ENCODE peak calls at places on chromosome 9, in four cellular contexts. One of them, this sample, is unnamed.

GRCh38 chr9:113581865-113582697 is 118.6 kb downstream of the RGS3 start:
- DNase-seq in H1: no peak
- DNase-seq in HCT116: no peak
- DNase-seq in SK-N-SH: peak
- DNase-seq in this sample: no peak

GRCh38 chr9:34272146-34272545 is 56.9 kb downstream of the KIF24 start:
- DNase-seq in H1: no peak
- DNase-seq in HCT116: no peak
- DNase-seq in SK-N-SH: no peak
- DNase-seq in this sample: no peak

GRCh38 chr9:3912817-3913216 is 387.0 kb upstream of the RFX3 start:
- DNase-seq in H1: no peak
- DNase-seq in HCT116: no peak
- DNase-seq in SK-N-SH: no peak
- DNase-seq in this sample: no peak

GRCh38 chr9:77547113-77547731 is 100.9 kb downstream of the GNA14 start:
- DNase-seq in H1: no peak
- DNase-seq in HCT116: no peak
- DNase-seq in SK-N-SH: peak
- DNase-seq in this sample: no peak

GRCh38 chr9:85541876-85542275 is 199.9 kb downstream of the AGTPBP1 start:
- DNase-seq in H1: no peak
- DNase-seq in HCT116: no peak
- DNase-seq in SK-N-SH: no peak
- DNase-seq in this sample: peak

GRCh38 chr9:9817176-9817575 is 795.6 kb downstream of the PTPRD start:
- DNase-seq in H1: no peak
- DNase-seq in HCT116: no peak
- DNase-seq in SK-N-SH: no peak
- DNase-seq in this sample: no peak

GRCh38 chr9:98794802-98795201 is 1.6 kb downstream of the ANKS6 start:
- DNase-seq in H1: no peak
- DNase-seq in HCT116: no peak
- DNase-seq in SK-N-SH: no peak
- DNase-seq in this sample: no peak

GRCh38 chr9:123361086-123361730 is 5.2 kb downstream of the CRB2 start:
- DNase-seq in H1: no peak
- DNase-seq in HCT116: no peak
- DNase-seq in SK-N-SH: peak
- DNase-seq in this sample: no peak

GRCh38 chr9:14749738-14750137 is 27.2 kb upstream of the CER1 start:
- DNase-seq in H1: no peak
- DNase-seq in HCT116: no peak
- DNase-seq in SK-N-SH: no peak
- DNase-seq in this sample: no peak

GRCh38 chr9:22052376-22052945 is 43.4 kb upstream of the CDKN2B start:
- DNase-seq in H1: no peak
- DNase-seq in HCT116: peak
- DNase-seq in SK-N-SH: no peak
- DNase-seq in this sample: no peak

GRCh38 chr9:5910413-5911057 is 19.8 kb downstream of the MLANA start:
- DNase-seq in H1: no peak
- DNase-seq in HCT116: no peak
- DNase-seq in SK-N-SH: no peak
- DNase-seq in this sample: no peak

GRCh38 chr9:108779506-108779905 is 76.3 kb downstream of the ACTL7B start:
- DNase-seq in H1: no peak
- DNase-seq in HCT116: no peak
- DNase-seq in SK-N-SH: no peak
- DNase-seq in this sample: no peak

GRCh38 chr9:33272061-33272460 is 7.2 kb downstream of the CHMP5 start:
- DNase-seq in H1: no peak
- DNase-seq in HCT116: no peak
- DNase-seq in SK-N-SH: no peak
- DNase-seq in this sample: no peak

GRCh38 chr9:134683714-134684374 is 42.2 kb downstream of the COL5A1 start:
- DNase-seq in H1: no peak
- DNase-seq in HCT116: no peak
- DNase-seq in SK-N-SH: no peak
- DNase-seq in this sample: no peak

GRCh38 chr9:18891946-18892670 is 140.9 kb downstream of the SAXO1 start:
- DNase-seq in H1: no peak
- DNase-seq in HCT116: no peak
- DNase-seq in SK-N-SH: no peak
- DNase-seq in this sample: no peak

GRCh38 chr9:16039103-16039987 is 486.5 kb downstream of the CCDC171 start:
- DNase-seq in H1: peak
- DNase-seq in HCT116: peak
- DNase-seq in SK-N-SH: no peak
- DNase-seq in this sample: peak

GRCh38 chr9:93580654-93581380 is 4.4 kb downstream of the PHF2 start:
- DNase-seq in H1: no peak
- DNase-seq in HCT116: no peak
- DNase-seq in SK-N-SH: no peak
- DNase-seq in this sample: no peak

GRCh38 chr9:79665926-79666325 is 94.2 kb downstream of the TLE4 start:
- DNase-seq in H1: no peak
- DNase-seq in HCT116: no peak
- DNase-seq in SK-N-SH: no peak
- DNase-seq in this sample: no peak

GRCh38 chr9:111937781-111938426 is 41.3 kb downstream of the UGCG start:
- DNase-seq in H1: no peak
- DNase-seq in HCT116: no peak
- DNase-seq in SK-N-SH: no peak
- DNase-seq in this sample: no peak

GRCh38 chr9:93207326-93207814 is 23.4 kb downstream of the WNK2 start:
- DNase-seq in H1: no peak
- DNase-seq in HCT116: no peak
- DNase-seq in SK-N-SH: peak
- DNase-seq in this sample: no peak

GRCh38 chr9:121596515-121596914 is 54.9 kb upstream of the DAB2IP start:
- DNase-seq in H1: no peak
- DNase-seq in HCT116: no peak
- DNase-seq in SK-N-SH: no peak
- DNase-seq in this sample: no peak

GRCh38 chr9:4424891-4425290 is 65.4 kb upstream of the SLC1A1 start:
- DNase-seq in H1: no peak
- DNase-seq in HCT116: no peak
- DNase-seq in SK-N-SH: no peak
- DNase-seq in this sample: no peak

GRCh38 chr9:74493512-74493911 is 3.6 kb upstream of the RORB start:
- DNase-seq in H1: no peak
- DNase-seq in HCT116: no peak
- DNase-seq in SK-N-SH: no peak
- DNase-seq in this sample: no peak

GRCh38 chr9:23820731-23821399 is 5.2 kb downstream of the ELAVL2 start:
- DNase-seq in H1: no peak
- DNase-seq in HCT116: no peak
- DNase-seq in SK-N-SH: peak
- DNase-seq in this sample: no peak

GRCh38 chr9:135216666-135217431 is 129.4 kb downstream of the OLFM1 start:
- DNase-seq in H1: no peak
- DNase-seq in HCT116: no peak
- DNase-seq in SK-N-SH: peak
- DNase-seq in this sample: no peak

GRCh38 chr9:117691367-117691766 is 12.8 kb upstream of the TLR4 start:
- DNase-seq in H1: no peak
- DNase-seq in HCT116: no peak
- DNase-seq in SK-N-SH: no peak
- DNase-seq in this sample: no peak

GRCh38 chr9:36566813-36567217 is 5.9 kb upstream of the MELK start:
- DNase-seq in H1: no peak
- DNase-seq in HCT116: no peak
- DNase-seq in SK-N-SH: no peak
- DNase-seq in this sample: no peak

GRCh38 chr9:34514401-34514800 is 8.4 kb downstream of the ENHO start:
- DNase-seq in H1: no peak
- DNase-seq in HCT116: no peak
- DNase-seq in SK-N-SH: no peak
- DNase-seq in this sample: no peak

GRCh38 chr9:101664432-101664831 is 69.7 kb upstream of the PPP3R2 start:
- DNase-seq in H1: no peak
- DNase-seq in HCT116: no peak
- DNase-seq in SK-N-SH: no peak
- DNase-seq in this sample: no peak

GRCh38 chr9:125241000-125241862 is at the start of gene HSPA5:
- DNase-seq in H1: peak
- DNase-seq in HCT116: peak
- DNase-seq in SK-N-SH: peak
- DNase-seq in this sample: peak
- TF ChIP-seq JUND in H1: no peak
- TF ChIP-seq JUND in HCT116: no peak
- TF ChIP-seq JUND in SK-N-SH: no peak
- TF ChIP-seq JUND in this sample: no peak

DNA sequence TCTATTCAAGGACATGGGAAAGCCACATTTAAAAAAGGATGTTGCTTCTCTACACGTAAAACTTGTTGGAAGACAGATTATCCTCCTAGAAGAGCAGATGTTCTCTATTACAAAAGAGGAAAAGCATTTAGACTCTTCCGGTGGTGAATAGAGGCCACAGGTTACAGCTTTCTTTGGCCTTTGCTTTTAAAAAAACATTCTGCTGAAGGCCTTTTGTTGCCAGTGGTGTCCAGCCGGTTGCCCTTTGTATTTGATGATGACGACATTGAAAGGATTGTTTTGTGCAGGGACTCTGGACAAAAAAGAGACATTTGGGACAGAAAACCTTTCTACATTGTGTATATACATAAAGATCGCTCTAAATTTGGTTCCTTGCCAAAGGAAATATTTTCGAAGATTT is 180.3 kb downstream of the C9orf152 start:
- DNase-seq in H1: no peak
- DNase-seq in HCT116: no peak
- DNase-seq in SK-N-SH: no peak
- DNase-seq in this sample: no peak
- TF ChIP-seq JUND in H1: no peak
- TF ChIP-seq JUND in HCT116: no peak
- TF ChIP-seq JUND in SK-N-SH: no peak
- TF ChIP-seq JUND in this sample: no peak

DNA sequence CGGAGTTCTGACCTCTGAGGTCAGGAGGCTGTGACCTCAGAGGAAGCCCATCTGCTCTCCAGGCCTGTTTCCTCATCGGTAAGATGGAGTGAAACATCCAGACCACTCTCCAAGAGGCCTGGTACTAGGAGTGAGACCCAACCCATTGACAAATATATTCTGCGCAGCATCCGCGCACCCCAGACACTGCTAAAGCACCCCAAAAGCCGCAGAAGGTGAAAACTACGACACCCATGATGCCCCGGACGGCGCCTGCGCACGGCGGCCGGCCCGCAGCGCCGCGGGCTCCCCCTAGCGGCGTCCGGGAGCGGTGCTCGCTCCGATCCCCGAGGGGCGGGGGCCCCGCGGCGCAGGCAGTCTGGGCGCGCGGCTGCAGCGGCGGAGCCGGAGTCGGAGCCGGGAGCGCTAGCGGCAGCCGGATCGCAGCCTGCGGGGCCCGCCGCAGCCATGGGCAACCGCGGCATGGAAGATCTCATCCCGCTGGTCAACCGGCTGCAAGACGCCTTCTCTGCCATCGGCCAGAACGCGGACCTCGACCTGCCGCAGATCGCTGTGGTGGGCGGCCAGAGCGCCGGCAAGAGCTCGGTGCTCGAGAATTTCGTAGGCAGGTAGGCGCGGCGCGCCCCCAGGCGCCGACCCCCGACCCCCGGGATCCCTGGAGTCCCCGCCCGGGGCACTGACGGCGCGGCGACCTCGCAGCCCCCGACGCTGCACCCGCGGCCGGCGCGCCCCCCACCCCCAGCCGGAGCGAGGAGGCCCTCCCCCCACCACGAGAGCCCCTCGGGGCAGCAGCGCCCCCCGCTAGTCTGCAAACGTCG is at the start of gene DNM1:
- DNase-seq in H1: no peak
- DNase-seq in HCT116: no peak
- DNase-seq in SK-N-SH: peak
- DNase-seq in this sample: peak
- TF ChIP-seq JUND in H1: peak
- TF ChIP-seq JUND in HCT116: no peak
- TF ChIP-seq JUND in SK-N-SH: no peak
- TF ChIP-seq JUND in this sample: no peak

GRCh38 chr9:105425817-105426433 is 21.9 kb upstream of the FSD1L start:
- DNase-seq in H1: no peak
- DNase-seq in HCT116: no peak
- DNase-seq in SK-N-SH: peak
- DNase-seq in this sample: peak
- TF ChIP-seq JUND in H1: no peak
- TF ChIP-seq JUND in HCT116: no peak
- TF ChIP-seq JUND in SK-N-SH: no peak
- TF ChIP-seq JUND in this sample: no peak

DNA sequence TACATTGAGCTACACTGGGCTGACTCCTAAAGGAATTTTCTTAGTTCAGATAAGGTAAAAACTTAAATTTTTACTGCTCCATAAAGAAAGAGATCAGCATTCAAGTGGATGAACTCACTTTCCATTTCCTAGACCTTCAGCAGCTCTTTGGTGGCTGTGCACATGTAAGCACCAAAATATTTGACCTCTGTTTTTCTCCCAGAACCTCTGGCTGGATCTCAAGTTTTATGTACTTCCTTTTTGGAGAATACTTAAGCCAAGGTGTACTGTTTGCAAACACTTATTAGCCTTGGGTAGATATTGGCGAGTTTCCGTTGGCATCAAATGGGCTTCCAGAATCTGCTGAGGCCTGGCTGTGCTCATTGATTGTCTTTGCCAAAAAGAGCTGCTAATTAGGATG is 10.3 kb downstream of the TNC start:
- DNase-seq in H1: no peak
- DNase-seq in HCT116: no peak
- DNase-seq in SK-N-SH: no peak
- DNase-seq in this sample: no peak
- TF ChIP-seq JUND in H1: no peak
- TF ChIP-seq JUND in HCT116: no peak
- TF ChIP-seq JUND in SK-N-SH: no peak
- TF ChIP-seq JUND in this sample: no peak